ENCODE peak calls at places on chromosomes 12 and 14, in ten cellular contexts. One of them, this sample, is unnamed.

GRCh38 chr14:101216725-101217463 is 313.4 kb upstream of the RTL1 start:
- DNase-seq in A549: no peak
- DNase-seq in ovary: no peak
- DNase-seq in erythroblast: no peak
- DNase-seq in heart left ventricle: no peak
- DNase-seq in breast epithelium: no peak
- DNase-seq in H1: peak
- DNase-seq in prostate gland: no peak
- DNase-seq in tibial nerve: no peak
- DNase-seq in IMR-90: no peak
- DNase-seq in this sample: no peak

GRCh38 chr12:7221486-7221885 is 32.0 kb downstream of the PEX5 start:
- DNase-seq in A549: no peak
- DNase-seq in ovary: no peak
- DNase-seq in erythroblast: no peak
- DNase-seq in heart left ventricle: no peak
- DNase-seq in breast epithelium: no peak
- DNase-seq in H1: no peak
- DNase-seq in prostate gland: no peak
- DNase-seq in tibial nerve: no peak
- DNase-seq in IMR-90: peak
- DNase-seq in this sample: no peak

GRCh38 chr12:644818-645552 is 18.3 kb downstream of the NINJ2 start:
- DNase-seq in A549: no peak
- DNase-seq in ovary: no peak
- DNase-seq in erythroblast: peak
- DNase-seq in heart left ventricle: peak
- DNase-seq in breast epithelium: no peak
- DNase-seq in H1: no peak
- DNase-seq in prostate gland: no peak
- DNase-seq in tibial nerve: no peak
- DNase-seq in IMR-90: no peak
- DNase-seq in this sample: no peak

GRCh38 chr12:48002773-48003218 is 1.5 kb downstream of the COL2A1 start:
- DNase-seq in A549: no peak
- DNase-seq in ovary: no peak
- DNase-seq in erythroblast: no peak
- DNase-seq in heart left ventricle: peak
- DNase-seq in breast epithelium: no peak
- DNase-seq in H1: peak
- DNase-seq in prostate gland: no peak
- DNase-seq in tibial nerve: no peak
- DNase-seq in IMR-90: peak
- DNase-seq in this sample: no peak

GRCh38 chr12:14913381-14913781 is 25.0 kb downstream of the ERP27 start:
- DNase-seq in A549: no peak
- DNase-seq in ovary: no peak
- DNase-seq in erythroblast: no peak
- DNase-seq in heart left ventricle: peak
- DNase-seq in breast epithelium: peak
- DNase-seq in H1: no peak
- DNase-seq in prostate gland: no peak
- DNase-seq in tibial nerve: peak
- DNase-seq in IMR-90: no peak
- DNase-seq in this sample: no peak

GRCh38 chr12:100553851-100554404 is 19.6 kb upstream of the GAS2L3 start:
- DNase-seq in A549: no peak
- DNase-seq in ovary: peak
- DNase-seq in erythroblast: no peak
- DNase-seq in heart left ventricle: no peak
- DNase-seq in breast epithelium: no peak
- DNase-seq in H1: no peak
- DNase-seq in prostate gland: no peak
- DNase-seq in tibial nerve: no peak
- DNase-seq in IMR-90: peak
- DNase-seq in this sample: no peak

GRCh38 chr14:86521032-86521730 is 991.2 kb downstream of the FLRT2 start:
- DNase-seq in A549: no peak
- DNase-seq in ovary: no peak
- DNase-seq in erythroblast: no peak
- DNase-seq in heart left ventricle: no peak
- DNase-seq in breast epithelium: no peak
- DNase-seq in H1: no peak
- DNase-seq in prostate gland: no peak
- DNase-seq in tibial nerve: no peak
- DNase-seq in IMR-90: no peak
- DNase-seq in this sample: no peak

GRCh38 chr14:101733211-101733610 is 28.3 kb upstream of the PPP2R5C start:
- DNase-seq in A549: no peak
- DNase-seq in ovary: no peak
- DNase-seq in erythroblast: no peak
- DNase-seq in heart left ventricle: no peak
- DNase-seq in breast epithelium: no peak
- DNase-seq in H1: no peak
- DNase-seq in prostate gland: no peak
- DNase-seq in tibial nerve: no peak
- DNase-seq in IMR-90: peak
- DNase-seq in this sample: no peak

GRCh38 chr14:58297412-58297761 is 968 bp upstream of the ARID4A start:
- DNase-seq in A549: peak
- DNase-seq in ovary: no peak
- DNase-seq in erythroblast: no peak
- DNase-seq in heart left ventricle: no peak
- DNase-seq in breast epithelium: no peak
- DNase-seq in H1: no peak
- DNase-seq in prostate gland: no peak
- DNase-seq in tibial nerve: peak
- DNase-seq in IMR-90: no peak
- DNase-seq in this sample: no peak

GRCh38 chr14:58297762-58298476 is 436 bp upstream of the ARID4A start:
- DNase-seq in A549: peak
- DNase-seq in ovary: peak
- DNase-seq in erythroblast: peak
- DNase-seq in heart left ventricle: peak
- DNase-seq in breast epithelium: peak
- DNase-seq in H1: peak
- DNase-seq in prostate gland: peak
- DNase-seq in tibial nerve: peak
- DNase-seq in IMR-90: peak
- DNase-seq in this sample: peak

GRCh38 chr14:58298880-58299664 is 717 bp downstream of the ARID4A start:
- DNase-seq in A549: peak
- DNase-seq in ovary: peak
- DNase-seq in erythroblast: peak
- DNase-seq in heart left ventricle: peak
- DNase-seq in breast epithelium: no peak
- DNase-seq in H1: peak
- DNase-seq in prostate gland: peak
- DNase-seq in tibial nerve: no peak
- DNase-seq in IMR-90: no peak
- DNase-seq in this sample: no peak

GRCh38 chr14:58299665-58300202 is 1.4 kb downstream of the ARID4A start:
- DNase-seq in A549: no peak
- DNase-seq in ovary: no peak
- DNase-seq in erythroblast: peak
- DNase-seq in heart left ventricle: no peak
- DNase-seq in breast epithelium: no peak
- DNase-seq in H1: no peak
- DNase-seq in prostate gland: peak
- DNase-seq in tibial nerve: peak
- DNase-seq in IMR-90: no peak
- DNase-seq in this sample: no peak

DNA sequence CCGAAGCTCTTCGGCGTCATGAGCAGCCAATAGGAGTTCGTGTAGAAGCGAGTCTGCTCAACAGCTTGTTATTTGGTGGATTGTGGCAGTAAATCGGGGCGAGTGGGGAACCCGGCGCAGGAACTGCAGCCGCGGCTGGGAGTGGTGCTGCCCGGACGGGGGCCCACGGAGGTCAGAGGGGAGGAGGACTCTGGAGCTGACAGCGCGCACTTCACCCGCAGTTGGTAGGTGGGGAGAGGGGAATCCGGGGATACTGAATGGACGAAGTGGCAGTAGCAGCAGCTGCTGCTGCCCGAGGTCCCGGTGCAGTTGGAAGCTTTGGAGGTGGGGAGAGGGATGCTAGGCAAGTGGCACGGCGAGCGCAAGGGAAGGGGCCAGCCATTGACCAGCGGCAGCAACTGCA is at the start of gene ARID4A:
- DNase-seq in A549: no peak
- DNase-seq in ovary: peak
- DNase-seq in erythroblast: no peak
- DNase-seq in heart left ventricle: peak
- DNase-seq in breast epithelium: peak
- DNase-seq in H1: peak
- DNase-seq in prostate gland: no peak
- DNase-seq in tibial nerve: peak
- DNase-seq in IMR-90: no peak
- DNase-seq in this sample: no peak
- TF ChIP-seq POLR2A in A549: peak
- TF ChIP-seq POLR2A in ovary: peak
- TF ChIP-seq POLR2A in erythroblast: peak
- TF ChIP-seq POLR2A in heart left ventricle: peak
- TF ChIP-seq POLR2A in breast epithelium: peak
- TF ChIP-seq POLR2A in H1: no peak
- TF ChIP-seq POLR2A in prostate gland: peak
- TF ChIP-seq POLR2A in tibial nerve: peak
- TF ChIP-seq POLR2A in IMR-90: no peak
- TF ChIP-seq POLR2A in this sample: peak

DNA sequence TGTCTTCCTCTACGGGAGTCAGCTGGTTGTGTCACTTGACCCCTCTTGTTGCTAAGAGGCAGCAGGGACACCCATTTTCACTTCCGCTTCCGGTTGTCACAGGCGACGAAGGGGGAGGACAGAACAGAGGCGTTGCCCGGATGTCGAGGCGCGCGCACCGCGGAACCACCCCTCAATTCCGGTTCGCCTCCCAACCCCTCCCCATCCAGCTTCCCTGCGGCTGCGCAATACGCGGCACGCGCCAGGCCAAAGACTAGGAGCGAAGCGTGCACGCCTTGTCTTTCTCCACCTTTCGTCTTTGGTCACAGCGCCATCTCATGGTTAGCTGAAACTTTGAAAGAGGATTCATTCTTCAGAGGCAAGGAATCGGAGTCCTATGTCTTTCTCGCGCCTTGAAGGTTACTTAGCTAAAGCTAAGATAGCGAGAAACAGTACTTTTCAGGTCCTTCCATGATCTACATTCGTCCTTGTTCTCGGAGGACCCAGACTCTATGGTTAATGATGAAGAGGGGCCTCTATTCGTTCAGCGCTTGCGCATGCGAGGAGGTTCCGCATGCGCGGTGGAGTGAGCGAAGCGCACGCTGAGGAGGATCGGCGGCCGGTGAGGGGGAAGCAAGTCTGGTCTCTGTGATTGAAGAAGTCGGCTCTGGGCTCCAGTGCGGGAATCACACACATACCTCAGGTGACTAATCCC is at the start of the genes ATP6V1D and EIF2S1:
- DNase-seq in A549: peak
- DNase-seq in ovary: peak
- DNase-seq in erythroblast: peak
- DNase-seq in heart left ventricle: peak
- DNase-seq in breast epithelium: peak
- DNase-seq in H1: peak
- DNase-seq in prostate gland: peak
- DNase-seq in tibial nerve: peak
- DNase-seq in IMR-90: peak
- DNase-seq in this sample: peak
- TF ChIP-seq POLR2A in A549: peak
- TF ChIP-seq POLR2A in ovary: peak
- TF ChIP-seq POLR2A in erythroblast: peak
- TF ChIP-seq POLR2A in heart left ventricle: no peak
- TF ChIP-seq POLR2A in breast epithelium: peak
- TF ChIP-seq POLR2A in H1: peak
- TF ChIP-seq POLR2A in prostate gland: peak
- TF ChIP-seq POLR2A in tibial nerve: peak
- TF ChIP-seq POLR2A in IMR-90: peak
- TF ChIP-seq POLR2A in this sample: peak

DNA sequence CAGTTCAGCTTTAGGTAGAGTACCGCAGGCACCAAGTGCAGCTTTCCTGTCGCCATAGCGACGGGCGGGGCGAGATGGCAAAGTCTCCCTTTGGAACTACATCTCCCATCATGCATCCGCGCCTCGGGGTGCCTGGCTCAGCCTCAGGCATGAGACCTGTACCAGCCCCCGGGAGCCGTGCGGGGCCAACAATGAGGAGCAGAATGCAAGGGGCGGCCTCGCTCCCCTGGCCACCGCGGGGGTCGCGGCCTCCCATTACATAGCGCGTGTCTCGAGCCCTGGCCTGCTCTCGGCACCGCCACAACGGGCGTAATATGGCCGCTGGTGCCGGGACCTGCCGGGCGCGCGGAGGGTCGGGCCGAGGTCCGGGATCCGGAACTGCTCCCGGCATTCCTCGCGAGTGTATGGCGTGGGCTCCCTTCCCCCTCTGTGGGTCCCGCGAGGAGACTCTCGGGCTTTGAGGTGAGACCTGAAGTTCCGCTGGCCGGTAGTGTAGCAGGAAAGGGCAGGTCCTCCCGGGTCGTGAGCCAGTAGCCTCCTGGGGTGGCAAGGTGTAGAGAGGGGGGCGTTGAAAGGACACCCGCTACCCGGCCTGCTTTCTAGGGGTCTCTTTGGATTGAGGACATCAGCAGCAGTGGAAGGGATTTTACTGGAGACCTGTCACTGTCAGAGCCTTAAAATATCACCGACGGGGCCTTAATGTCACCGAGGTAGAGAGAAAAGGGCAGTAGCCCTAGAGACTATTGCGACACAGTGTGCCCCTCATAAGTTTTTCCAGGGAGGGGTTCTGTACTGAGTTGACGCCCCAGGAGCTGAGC is at the start of gene THTPA:
- DNase-seq in A549: peak
- DNase-seq in ovary: peak
- DNase-seq in erythroblast: peak
- DNase-seq in heart left ventricle: peak
- DNase-seq in breast epithelium: peak
- DNase-seq in H1: peak
- DNase-seq in prostate gland: peak
- DNase-seq in tibial nerve: peak
- DNase-seq in IMR-90: peak
- DNase-seq in this sample: peak
- TF ChIP-seq POLR2A in A549: peak
- TF ChIP-seq POLR2A in ovary: no peak
- TF ChIP-seq POLR2A in erythroblast: peak
- TF ChIP-seq POLR2A in heart left ventricle: no peak
- TF ChIP-seq POLR2A in breast epithelium: no peak
- TF ChIP-seq POLR2A in H1: peak
- TF ChIP-seq POLR2A in prostate gland: peak
- TF ChIP-seq POLR2A in tibial nerve: peak
- TF ChIP-seq POLR2A in IMR-90: peak
- TF ChIP-seq POLR2A in this sample: no peak

DNA sequence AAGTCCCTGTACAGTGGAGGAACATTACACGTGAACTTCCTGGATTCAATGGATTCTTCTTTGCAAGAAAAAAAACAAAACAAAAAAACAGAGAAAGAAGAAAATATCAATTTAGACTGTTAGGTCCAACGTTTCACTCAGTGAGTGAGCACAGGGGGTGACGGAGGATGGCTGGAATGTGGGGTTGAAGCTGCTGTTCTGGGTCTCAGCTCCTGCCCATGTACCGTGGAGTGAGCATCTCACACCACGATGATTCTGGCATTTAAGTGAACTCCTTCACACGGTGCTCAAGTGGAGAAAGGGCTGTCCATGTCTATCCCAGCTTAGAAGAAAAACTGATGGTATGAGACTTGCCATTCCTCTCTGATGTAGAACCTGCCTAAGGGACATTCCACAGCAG is 23.2 kb downstream of the CCND2 start:
- DNase-seq in A549: no peak
- DNase-seq in ovary: no peak
- DNase-seq in erythroblast: no peak
- DNase-seq in heart left ventricle: no peak
- DNase-seq in breast epithelium: no peak
- DNase-seq in H1: no peak
- DNase-seq in prostate gland: no peak
- DNase-seq in tibial nerve: no peak
- DNase-seq in IMR-90: no peak
- DNase-seq in this sample: no peak
- TF ChIP-seq POLR2A in A549: no peak
- TF ChIP-seq POLR2A in ovary: no peak
- TF ChIP-seq POLR2A in erythroblast: no peak
- TF ChIP-seq POLR2A in heart left ventricle: no peak
- TF ChIP-seq POLR2A in breast epithelium: no peak
- TF ChIP-seq POLR2A in H1: no peak
- TF ChIP-seq POLR2A in prostate gland: no peak
- TF ChIP-seq POLR2A in tibial nerve: no peak
- TF ChIP-seq POLR2A in IMR-90: no peak
- TF ChIP-seq POLR2A in this sample: no peak